ENCODE peak calls at places on chromosomes 6 and 20, in eight cellular contexts. G, E, L, K, Y, M, W and I are unnamed samples.
A peak's percentile ranks its signal among the peaks of the same experiment; 100 is the strongest.

GRCh38 chr6:108621117-108621516 is 60.4 kb downstream of the FOXO3 start:
- DNase-seq in G (no peak), E (peak; percentile 97), L (peak; percentile 82), K (peak; percentile 81), Y (no peak), M (no peak), W (peak; percentile 23), I (no peak)

GRCh38 chr20:64247970-64248841 is 7.3 kb upstream of the PCMTD2 start:
- DNase-seq in G (no peak), E (no peak), L (no peak), K (no peak), Y (no peak), M (no peak), W (no peak), I (no peak)

GRCh38 chr6:153465050-153465449 is 334.0 kb upstream of the RGS17 start:
- DNase-seq in G (no peak), E (no peak), L (no peak), K (no peak), Y (no peak), M (no peak), W (no peak), I (no peak)

GRCh38 chr20:51745804-51746203 is 22.4 kb downstream of the ATP9A start:
- DNase-seq in G (no peak), E (no peak), L (no peak), K (no peak), Y (no peak), M (no peak), W (no peak), I (no peak)

GRCh38 chr6:2231438-2231837 is 14.0 kb downstream of the GMDS start:
- DNase-seq in G (no peak), E (no peak), L (peak; percentile 46), K (peak; percentile 60), Y (no peak), M (no peak), W (no peak), I (no peak)

GRCh38 chr20:37526238-37526838 is 1.3 kb downstream of the BLCAP start:
- DNase-seq in G (peak; percentile 40), E (peak; percentile 72), L (no peak), K (peak; percentile 27), Y (no peak), M (no peak), W (no peak), I (no peak)

GRCh38 chr20:12047838-12048432 is 130.2 kb downstream of the BTBD3 start:
- DNase-seq in G (no peak), E (peak; percentile 42), L (peak; percentile 49), K (peak; percentile 39), Y (no peak), M (no peak), W (no peak), I (no peak)

GRCh38 chr20:11810316-11811130 is 107.2 kb upstream of the BTBD3 start:
- DNase-seq in G (no peak), E (peak; percentile 80), L (peak; percentile 36), K (peak; percentile 86), Y (no peak), M (no peak), W (no peak), I (no peak)

GRCh38 chr6:8529250-8529649 is 93.9 kb upstream of the SLC35B3 start:
- DNase-seq in G (no peak), E (no peak), L (no peak), K (no peak), Y (no peak), M (no peak), W (no peak), I (no peak)

GRCh38 chr20:10922941-10923340 is 249.1 kb upstream of the JAG1 start:
- DNase-seq in G (peak; percentile 77), E (peak; percentile 80), L (peak; percentile 96), K (peak; percentile 95), Y (no peak), M (no peak), W (no peak), I (no peak)

GRCh38 chr20:8490076-8490830 is 358.2 kb downstream of the PLCB1 start:
- DNase-seq in G (no peak), E (peak; percentile 24), L (no peak), K (no peak), Y (no peak), M (no peak), W (no peak), I (no peak)

GRCh38 chr6:32933661-32934085 is 7.2 kb downstream of the HLA-DMB start:
- DNase-seq in G (no peak), E (peak; percentile 84), L (peak; percentile 82), K (peak; percentile 43), Y (peak; percentile 38), M (peak; percentile 64), W (peak; percentile 56), I (peak; percentile 80)

GRCh38 chr6:167470836-167471547 is 146.1 kb downstream of the TTLL2 start:
- DNase-seq in G (no peak), E (no peak), L (no peak), K (no peak), Y (no peak), M (no peak), W (no peak), I (no peak)

GRCh38 chr6:9062581-9062980 is 627.2 kb upstream of the SLC35B3 start:
- DNase-seq in G (no peak), E (no peak), L (no peak), K (no peak), Y (no peak), M (no peak), W (no peak), I (no peak)

GRCh38 chr20:45545754-45546453 is 1.3 kb downstream of the EPPIN start:
- DNase-seq in G (no peak), E (peak; percentile 75), L (peak; percentile 48), K (peak; percentile 2), Y (no peak), M (peak; percentile 15), W (peak; percentile 21), I (no peak)

GRCh38 chr6:45543298-45544235 is 165.8 kb upstream of the SUPT3H start:
- DNase-seq in G (no peak), E (peak; percentile 71), L (peak; percentile 56), K (peak; percentile 70), Y (no peak), M (no peak), W (no peak), I (no peak)

GRCh38 chr20:19993937-19994667 is 23.1 kb upstream of the NAA20 start:
- DNase-seq in G (no peak), E (peak; percentile 63), L (peak; percentile 39), K (peak; percentile 63), Y (no peak), M (no peak), W (peak; percentile 40), I (no peak)

GRCh38 chr20:33211817-33212424 is 5.2 kb upstream of the BPIFA3 start:
- DNase-seq in G (no peak), E (peak; percentile 53), L (peak; percentile 25), K (peak; percentile 5), Y (no peak), M (peak; percentile 18), W (peak; percentile 61), I (peak; percentile 48)

GRCh38 chr20:41182296-41183212 is 45.2 kb downstream of the PLCG1 start:
- DNase-seq in G (no peak), E (no peak), L (no peak), K (no peak), Y (no peak), M (no peak), W (no peak), I (peak; percentile 4)

GRCh38 chr6:108755257-108756240 is 92.7 kb upstream of the ARMC2 start:
- DNase-seq in G (no peak), E (peak; percentile 79), L (no peak), K (peak; percentile 28), Y (no peak), M (peak; percentile 93), W (no peak), I (no peak)

GRCh38 chr6:44304282-44305199 is 8.6 kb downstream of the AARS2 start:
- DNase-seq in G (no peak), E (peak; percentile 57), L (peak; percentile 33), K (peak; percentile 14), Y (no peak), M (peak; percentile 20), W (peak; percentile 10), I (peak; percentile 44)
- H3K9ac ChIP-seq in G (no peak overlapping the region), E (no peak overlapping the region), L (no peak overlapping the region), K (no peak overlapping the region), Y (no peak overlapping the region), M (no peak overlapping the region), W (no peak overlapping the region), I (no peak overlapping the region)

GRCh38 chr20:21703740-21704407 is 1.6 kb upstream of the PAX1 start:
- DNase-seq in G (no peak), E (no peak), L (no peak), K (no peak), Y (no peak), M (no peak), W (no peak), I (no peak)

GRCh38 chr20:21704408-21705385 is 767 bp upstream of the PAX1 start:
- DNase-seq in G (no peak), E (no peak), L (no peak), K (no peak), Y (no peak), M (peak; percentile 30), W (no peak), I (no peak)

GRCh38 chr20:21702001-21702400 is 3.5 kb upstream of the PAX1 start:
- DNase-seq in G (no peak), E (no peak), L (no peak), K (no peak), Y (no peak), M (no peak), W (no peak), I (no peak)

GRCh38 chr20:21701171-21701876 is 4.1 kb upstream of the PAX1 start:
- DNase-seq in G (no peak), E (no peak), L (no peak), K (no peak), Y (no peak), M (no peak), W (no peak), I (no peak)

GRCh38 chr20:21702553-21703467 is 2.7 kb upstream of the PAX1 start:
- DNase-seq in G (no peak), E (peak; percentile 70), L (peak; percentile 8), K (no peak), Y (no peak), M (peak; percentile 56), W (no peak), I (no peak)
- TF ChIP-seq EZH2 in G (no peak), E (no peak), L (no peak), K (no peak), Y (no peak), M (no peak), W (no peak), I (no peak)

GRCh38 chr6:90496191-90496590 is 90.7 kb downstream of the MAP3K7 start:
- DNase-seq in G (no peak), E (no peak), L (no peak), K (no peak), Y (no peak), M (no peak), W (no peak), I (no peak)
- H3K9ac ChIP-seq in G (no peak overlapping the region), E (no peak overlapping the region), L (no peak overlapping the region), K (no peak overlapping the region), Y (no peak overlapping the region), M (no peak overlapping the region), W (no peak overlapping the region), I (no peak overlapping the region)

GRCh38 chr6:70280462-70280861 is 22.4 kb downstream of the COL9A1 start:
- DNase-seq in G (no peak), E (no peak), L (no peak), K (no peak), Y (no peak), M (no peak), W (no peak), I (no peak)

GRCh38 chr6:70277480-70277879 is 25.4 kb downstream of the COL9A1 start:
- DNase-seq in G (no peak), E (peak; percentile 18), L (peak; percentile 86), K (peak; percentile 1), Y (no peak), M (no peak), W (no peak), I (no peak)

GRCh38 chr6:70282906-70283461 is 19.9 kb downstream of the COL9A1 start:
- DNase-seq in G (no peak), E (no peak), L (no peak), K (no peak), Y (no peak), M (no peak), W (no peak), I (no peak)

GRCh38 chr6:70281923-70282902 is 20.7 kb downstream of the COL9A1 start:
- DNase-seq in G (no peak), E (no peak), L (no peak), K (no peak), Y (no peak), M (no peak), W (no peak), I (no peak)
- TF ChIP-seq EZH2 in G (no peak), E (no peak), L (no peak), K (peak; percentile 34), Y (no peak), M (no peak), W (no peak), I (no peak)